ENCODE peak calls at places on chromosomes 7 and 10, in five cellular contexts. One of them, this sample, is unnamed.

GRCh38 chr7:138092486-138093028 is 16.3 kb downstream of the AKR1D1 start:
- DNase-seq in HFFc6: no peak
- DNase-seq in C1 segment of cervical spinal cord: no peak
- DNase-seq in right lobe of liver: no peak
- DNase-seq in fibroblast of lung: no peak
- DNase-seq in this sample: no peak

GRCh38 chr7:75818462-75818861 is 4.9 kb upstream of the CCL24 start:
- DNase-seq in HFFc6: no peak
- DNase-seq in C1 segment of cervical spinal cord: no peak
- DNase-seq in right lobe of liver: no peak
- DNase-seq in fibroblast of lung: no peak
- DNase-seq in this sample: no peak

GRCh38 chr7:128386415-128386925 is 23.3 kb downstream of the IMPDH1 start:
- DNase-seq in HFFc6: no peak
- DNase-seq in C1 segment of cervical spinal cord: no peak
- DNase-seq in right lobe of liver: no peak
- DNase-seq in fibroblast of lung: no peak
- DNase-seq in this sample: no peak

GRCh38 chr10:4131407-4132215 is 346.6 kb upstream of the KLF6 start:
- DNase-seq in HFFc6: peak
- DNase-seq in C1 segment of cervical spinal cord: no peak
- DNase-seq in right lobe of liver: no peak
- DNase-seq in fibroblast of lung: peak
- DNase-seq in this sample: peak

GRCh38 chr10:71260622-71261325 is 48.4 kb downstream of the UNC5B start:
- DNase-seq in HFFc6: peak
- DNase-seq in C1 segment of cervical spinal cord: peak
- DNase-seq in right lobe of liver: no peak
- DNase-seq in fibroblast of lung: peak
- DNase-seq in this sample: no peak

GRCh38 chr7:41058986-41059741 is 643.7 kb downstream of the INHBA start:
- DNase-seq in HFFc6: no peak
- DNase-seq in C1 segment of cervical spinal cord: no peak
- DNase-seq in right lobe of liver: no peak
- DNase-seq in fibroblast of lung: peak
- DNase-seq in this sample: no peak

GRCh38 chr10:132281915-132282666 is 25.7 kb downstream of the STK32C start:
- DNase-seq in HFFc6: no peak
- DNase-seq in C1 segment of cervical spinal cord: no peak
- DNase-seq in right lobe of liver: no peak
- DNase-seq in fibroblast of lung: no peak
- DNase-seq in this sample: no peak

GRCh38 chr10:50470798-50471582 is 152.8 kb downstream of the SGMS1 start:
- DNase-seq in HFFc6: peak
- DNase-seq in C1 segment of cervical spinal cord: no peak
- DNase-seq in right lobe of liver: no peak
- DNase-seq in fibroblast of lung: peak
- DNase-seq in this sample: no peak

GRCh38 chr10:121041906-121042305 is 190.7 kb downstream of the WDR11 start:
- DNase-seq in HFFc6: no peak
- DNase-seq in C1 segment of cervical spinal cord: no peak
- DNase-seq in right lobe of liver: no peak
- DNase-seq in fibroblast of lung: peak
- DNase-seq in this sample: no peak

GRCh38 chr10:56507033-56507432 is 146.0 kb upstream of the ZWINT start:
- DNase-seq in HFFc6: no peak
- DNase-seq in C1 segment of cervical spinal cord: no peak
- DNase-seq in right lobe of liver: no peak
- DNase-seq in fibroblast of lung: no peak
- DNase-seq in this sample: no peak

GRCh38 chr7:102181517-102181916 is 105.2 kb upstream of the SH2B2 start:
- DNase-seq in HFFc6: no peak
- DNase-seq in C1 segment of cervical spinal cord: no peak
- DNase-seq in right lobe of liver: no peak
- DNase-seq in fibroblast of lung: no peak
- DNase-seq in this sample: no peak

GRCh38 chr10:73991846-73992245 is 6.1 kb upstream of the VCL start:
- DNase-seq in HFFc6: no peak
- DNase-seq in C1 segment of cervical spinal cord: no peak
- DNase-seq in right lobe of liver: no peak
- DNase-seq in fibroblast of lung: no peak
- DNase-seq in this sample: peak

GRCh38 chr10:26524161-26524831 is 86.2 kb downstream of the APBB1IP start:
- DNase-seq in HFFc6: no peak
- DNase-seq in C1 segment of cervical spinal cord: no peak
- DNase-seq in right lobe of liver: no peak
- DNase-seq in fibroblast of lung: peak
- DNase-seq in this sample: no peak

GRCh38 chr10:5582736-5583135 is 58.0 kb downstream of the CALML3 start:
- DNase-seq in HFFc6: no peak
- DNase-seq in C1 segment of cervical spinal cord: no peak
- DNase-seq in right lobe of liver: no peak
- DNase-seq in fibroblast of lung: no peak
- DNase-seq in this sample: no peak

GRCh38 chr10:21670391-21670790 is 136.4 kb downstream of the MLLT10 start:
- DNase-seq in HFFc6: no peak
- DNase-seq in C1 segment of cervical spinal cord: no peak
- DNase-seq in right lobe of liver: no peak
- DNase-seq in fibroblast of lung: no peak
- DNase-seq in this sample: no peak

GRCh38 chr7:37918526-37918925 is 1.9 kb upstream of the SFRP4 start:
- DNase-seq in HFFc6: no peak
- DNase-seq in C1 segment of cervical spinal cord: no peak
- DNase-seq in right lobe of liver: no peak
- DNase-seq in fibroblast of lung: no peak
- DNase-seq in this sample: no peak

GRCh38 chr10:130422366-130423324 is 286.5 kb downstream of the GLRX3 start:
- DNase-seq in HFFc6: no peak
- DNase-seq in C1 segment of cervical spinal cord: no peak
- DNase-seq in right lobe of liver: no peak
- DNase-seq in fibroblast of lung: no peak
- DNase-seq in this sample: no peak

GRCh38 chr10:118590334-118590733 is 5.1 kb downstream of the PRLHR start:
- DNase-seq in HFFc6: peak
- DNase-seq in C1 segment of cervical spinal cord: no peak
- DNase-seq in right lobe of liver: no peak
- DNase-seq in fibroblast of lung: peak
- DNase-seq in this sample: no peak

GRCh38 chr7:110852156-110852858 is 238.6 kb upstream of the LRRN3 start:
- DNase-seq in HFFc6: peak
- DNase-seq in C1 segment of cervical spinal cord: no peak
- DNase-seq in right lobe of liver: no peak
- DNase-seq in fibroblast of lung: no peak
- DNase-seq in this sample: no peak

GRCh38 chr10:98848361-98848760 is 387.3 kb downstream of the HPSE2 start:
- DNase-seq in HFFc6: peak
- DNase-seq in C1 segment of cervical spinal cord: no peak
- DNase-seq in right lobe of liver: no peak
- DNase-seq in fibroblast of lung: no peak
- DNase-seq in this sample: no peak

GRCh38 chr7:93902777-93903423 is 3.5 kb upstream of the GNGT1 start:
- DNase-seq in HFFc6: no peak
- DNase-seq in C1 segment of cervical spinal cord: no peak
- DNase-seq in right lobe of liver: no peak
- DNase-seq in fibroblast of lung: peak
- DNase-seq in this sample: no peak

GRCh38 chr7:156515911-156516790 is 124.4 kb upstream of the RNF32 start:
- DNase-seq in HFFc6: no peak
- DNase-seq in C1 segment of cervical spinal cord: peak
- DNase-seq in right lobe of liver: peak
- DNase-seq in fibroblast of lung: no peak
- DNase-seq in this sample: no peak

GRCh38 chr10:110860576-110861241 is 11.0 kb upstream of the PDCD4 start:
- DNase-seq in HFFc6: no peak
- DNase-seq in C1 segment of cervical spinal cord: no peak
- DNase-seq in right lobe of liver: no peak
- DNase-seq in fibroblast of lung: no peak
- DNase-seq in this sample: peak

GRCh38 chr10:74640134-74640533 is 186.3 kb upstream of the KAT6B start:
- DNase-seq in HFFc6: no peak
- DNase-seq in C1 segment of cervical spinal cord: no peak
- DNase-seq in right lobe of liver: no peak
- DNase-seq in fibroblast of lung: peak
- DNase-seq in this sample: no peak

GRCh38 chr7:129907122-129907741 is 45.5 kb downstream of the UBE2H start:
- DNase-seq in HFFc6: no peak
- DNase-seq in C1 segment of cervical spinal cord: no peak
- DNase-seq in right lobe of liver: no peak
- DNase-seq in fibroblast of lung: peak
- DNase-seq in this sample: no peak

GRCh38 chr10:101489355-101489754 is 98.7 kb downstream of the POLL start:
- DNase-seq in HFFc6: no peak
- DNase-seq in C1 segment of cervical spinal cord: no peak
- DNase-seq in right lobe of liver: no peak
- DNase-seq in fibroblast of lung: peak
- DNase-seq in this sample: no peak

GRCh38 chr7:22853674-22854157 is 31.1 kb upstream of the TOMM7 start:
- DNase-seq in HFFc6: no peak
- DNase-seq in C1 segment of cervical spinal cord: no peak
- DNase-seq in right lobe of liver: no peak
- DNase-seq in fibroblast of lung: no peak
- DNase-seq in this sample: peak

GRCh38 chr10:127797339-127797738 is 60.4 kb downstream of the FOXI2 start:
- DNase-seq in HFFc6: no peak
- DNase-seq in C1 segment of cervical spinal cord: no peak
- DNase-seq in right lobe of liver: no peak
- DNase-seq in fibroblast of lung: no peak
- DNase-seq in this sample: no peak

GRCh38 chr10:94059174-94059573 is 65.4 kb downstream of the PLCE1 start:
- DNase-seq in HFFc6: no peak
- DNase-seq in C1 segment of cervical spinal cord: no peak
- DNase-seq in right lobe of liver: no peak
- DNase-seq in fibroblast of lung: no peak
- DNase-seq in this sample: no peak

GRCh38 chr10:130500251-130501000 is 364.2 kb downstream of the GLRX3 start:
- DNase-seq in HFFc6: no peak
- DNase-seq in C1 segment of cervical spinal cord: no peak
- DNase-seq in right lobe of liver: peak
- DNase-seq in fibroblast of lung: no peak
- DNase-seq in this sample: no peak

GRCh38 chr10:44183667-44184632 is 200.9 kb downstream of the CXCL12 start:
- DNase-seq in HFFc6: peak
- DNase-seq in C1 segment of cervical spinal cord: no peak
- DNase-seq in right lobe of liver: no peak
- DNase-seq in fibroblast of lung: peak
- DNase-seq in this sample: no peak

GRCh38 chr10:118958984-118959916 is 70.3 kb upstream of the NANOS1 start:
- DNase-seq in HFFc6: peak
- DNase-seq in C1 segment of cervical spinal cord: peak
- DNase-seq in right lobe of liver: peak
- DNase-seq in fibroblast of lung: peak
- DNase-seq in this sample: no peak